ENCODE peak calls at places on chromosome 19, in five cellular contexts. One of them, this sample, is unnamed.

GRCh38 chr19:56759531-56759930 is 81.0 kb downstream of the PEG3 start:
- DNase-seq in neural progenitor cell: no peak
- DNase-seq in HCT116: no peak
- DNase-seq in MM.1S: no peak
- DNase-seq in GM23248: no peak
- DNase-seq in this sample: no peak

GRCh38 chr19:7505682-7506384 is 10.1 kb upstream of the ZNF358 start:
- DNase-seq in neural progenitor cell: peak
- DNase-seq in HCT116: no peak
- DNase-seq in MM.1S: peak
- DNase-seq in GM23248: peak
- DNase-seq in this sample: no peak

GRCh38 chr19:51439021-51439465 is 19.2 kb downstream of the SIGLEC8 start:
- DNase-seq in neural progenitor cell: peak
- DNase-seq in HCT116: no peak
- DNase-seq in MM.1S: no peak
- DNase-seq in GM23248: peak
- DNase-seq in this sample: peak

GRCh38 chr19:8083141-8083540 is 30.6 kb downstream of the CCL25 start:
- DNase-seq in neural progenitor cell: no peak
- DNase-seq in HCT116: no peak
- DNase-seq in MM.1S: no peak
- DNase-seq in GM23248: no peak
- DNase-seq in this sample: no peak

GRCh38 chr19:52336117-52336811 is at the start of gene ZNF610:
- DNase-seq in neural progenitor cell: peak
- DNase-seq in HCT116: no peak
- DNase-seq in MM.1S: no peak
- DNase-seq in GM23248: peak
- DNase-seq in this sample: peak

GRCh38 chr19:47582320-47582909 is 9.5 kb upstream of the ZNF541 start:
- DNase-seq in neural progenitor cell: no peak
- DNase-seq in HCT116: no peak
- DNase-seq in MM.1S: no peak
- DNase-seq in GM23248: no peak
- DNase-seq in this sample: no peak

GRCh38 chr19:35204799-35205732 is 23.5 kb downstream of the FAM187B start:
- DNase-seq in neural progenitor cell: no peak
- DNase-seq in HCT116: no peak
- DNase-seq in MM.1S: peak
- DNase-seq in GM23248: no peak
- DNase-seq in this sample: no peak

GRCh38 chr19:14361824-14362223 is 19.4 kb upstream of the ADGRE5 start:
- DNase-seq in neural progenitor cell: peak
- DNase-seq in HCT116: no peak
- DNase-seq in MM.1S: no peak
- DNase-seq in GM23248: no peak
- DNase-seq in this sample: no peak

GRCh38 chr19:46727036-46727501 is 10.2 kb upstream of the PRKD2 start:
- DNase-seq in neural progenitor cell: no peak
- DNase-seq in HCT116: no peak
- DNase-seq in MM.1S: no peak
- DNase-seq in GM23248: no peak
- DNase-seq in this sample: no peak

GRCh38 chr19:15195381-15195964 is 5.3 kb downstream of the NOTCH3 start:
- DNase-seq in neural progenitor cell: peak
- DNase-seq in HCT116: no peak
- DNase-seq in MM.1S: no peak
- DNase-seq in GM23248: peak
- DNase-seq in this sample: peak

GRCh38 chr19:12664406-12665280 is 1.9 kb downstream of the MAN2B1 start:
- DNase-seq in neural progenitor cell: peak
- DNase-seq in HCT116: no peak
- DNase-seq in MM.1S: no peak
- DNase-seq in GM23248: peak
- DNase-seq in this sample: no peak

GRCh38 chr19:5808120-5808816 is 3.4 kb downstream of the NRTN start:
- DNase-seq in neural progenitor cell: no peak
- DNase-seq in HCT116: no peak
- DNase-seq in MM.1S: no peak
- DNase-seq in GM23248: no peak
- DNase-seq in this sample: no peak

GRCh38 chr19:12112701-12113100 is 27.4 kb downstream of the ZNF20 start:
- DNase-seq in neural progenitor cell: no peak
- DNase-seq in HCT116: no peak
- DNase-seq in MM.1S: no peak
- DNase-seq in GM23248: no peak
- DNase-seq in this sample: no peak

GRCh38 chr19:10238172-10238783 is 7.1 kb upstream of the S1PR2 start:
- DNase-seq in neural progenitor cell: no peak
- DNase-seq in HCT116: no peak
- DNase-seq in MM.1S: no peak
- DNase-seq in GM23248: peak
- DNase-seq in this sample: peak

GRCh38 chr19:3129112-3129511 is 6.7 kb upstream of the GNA15 start:
- DNase-seq in neural progenitor cell: no peak
- DNase-seq in HCT116: peak
- DNase-seq in MM.1S: no peak
- DNase-seq in GM23248: peak
- DNase-seq in this sample: peak

GRCh38 chr19:29671393-29672076 is 6.3 kb downstream of the PLEKHF1 start:
- DNase-seq in neural progenitor cell: no peak
- DNase-seq in HCT116: no peak
- DNase-seq in MM.1S: no peak
- DNase-seq in GM23248: peak
- DNase-seq in this sample: peak

GRCh38 chr19:8695501-8695900 is 3.1 kb downstream of the ACTL9 start:
- DNase-seq in neural progenitor cell: no peak
- DNase-seq in HCT116: no peak
- DNase-seq in MM.1S: no peak
- DNase-seq in GM23248: no peak
- DNase-seq in this sample: no peak

GRCh38 chr19:49058592-49058991 is 1.0 kb upstream of the CGB7 start:
- DNase-seq in neural progenitor cell: peak
- DNase-seq in HCT116: no peak
- DNase-seq in MM.1S: no peak
- DNase-seq in GM23248: peak
- DNase-seq in this sample: no peak

GRCh38 chr19:23698711-23699520 is 11.9 kb upstream of the ZNF675 start:
- DNase-seq in neural progenitor cell: no peak
- DNase-seq in HCT116: no peak
- DNase-seq in MM.1S: peak
- DNase-seq in GM23248: peak
- DNase-seq in this sample: peak

GRCh38 chr19:9597027-9597426 is 12.7 kb upstream of the ZNF121 start:
- DNase-seq in neural progenitor cell: no peak
- DNase-seq in HCT116: peak
- DNase-seq in MM.1S: no peak
- DNase-seq in GM23248: peak
- DNase-seq in this sample: peak

GRCh38 chr19:45113628-45114027 is 20.6 kb downstream of the PPP1R37 start:
- DNase-seq in neural progenitor cell: no peak
- DNase-seq in HCT116: no peak
- DNase-seq in MM.1S: no peak
- DNase-seq in GM23248: no peak
- DNase-seq in this sample: peak

GRCh38 chr19:18746393-18747167 is 44.5 kb downstream of the COMP start:
- DNase-seq in neural progenitor cell: peak
- DNase-seq in HCT116: no peak
- DNase-seq in MM.1S: no peak
- DNase-seq in GM23248: no peak
- DNase-seq in this sample: no peak

GRCh38 chr19:18745931-18746330 is 45.2 kb downstream of the COMP start:
- DNase-seq in neural progenitor cell: no peak
- DNase-seq in HCT116: no peak
- DNase-seq in MM.1S: no peak
- DNase-seq in GM23248: no peak
- DNase-seq in this sample: no peak

GRCh38 chr19:18750295-18750970 is 40.7 kb downstream of the COMP start:
- DNase-seq in neural progenitor cell: no peak
- DNase-seq in HCT116: no peak
- DNase-seq in MM.1S: no peak
- DNase-seq in GM23248: no peak
- DNase-seq in this sample: no peak

GRCh38 chr19:18751571-18751970 is 39.5 kb downstream of the COMP start:
- DNase-seq in neural progenitor cell: no peak
- DNase-seq in HCT116: no peak
- DNase-seq in MM.1S: no peak
- DNase-seq in GM23248: no peak
- DNase-seq in this sample: no peak

DNA sequence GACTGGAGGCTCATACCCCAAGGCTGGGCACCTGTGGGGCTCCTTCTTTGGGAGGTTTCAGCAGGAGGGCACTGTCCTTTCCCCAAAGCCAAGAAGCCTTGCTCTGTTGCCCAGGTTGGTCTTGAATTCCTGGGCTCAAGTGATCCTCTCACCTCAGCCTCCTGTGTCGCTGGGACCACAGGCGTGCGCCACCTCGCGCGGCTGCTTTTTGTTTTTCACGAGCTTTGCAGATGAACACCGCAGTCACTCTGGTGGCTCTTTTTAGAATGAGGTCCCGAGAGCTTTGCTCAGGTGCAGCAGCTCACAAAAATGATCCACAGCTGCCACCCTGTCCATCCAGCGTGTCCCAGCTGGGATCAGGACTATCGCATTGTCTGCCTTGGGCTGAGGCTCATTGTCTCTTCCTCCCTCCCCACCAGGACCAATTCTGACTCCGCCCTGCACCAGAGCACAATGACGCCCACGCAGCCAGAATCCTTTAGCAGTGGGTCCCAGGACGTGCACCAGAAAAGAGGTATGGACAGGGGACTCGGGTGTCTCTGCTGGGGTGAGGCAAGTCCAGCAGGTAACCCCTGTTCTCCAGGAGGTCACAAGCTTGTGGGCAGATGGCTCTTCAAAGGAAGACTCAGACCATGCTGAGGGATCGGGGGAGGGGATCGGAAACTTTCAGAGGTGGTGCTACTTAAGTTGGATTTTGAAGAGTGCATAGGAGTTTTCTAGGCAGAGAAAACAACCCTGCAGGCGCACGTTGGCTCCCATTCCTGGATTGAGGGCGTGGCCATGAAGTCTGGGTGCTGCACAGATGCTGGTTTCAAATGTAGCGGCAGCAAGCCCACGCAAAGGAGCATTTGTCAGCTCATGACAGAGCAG is 41.5 kb downstream of the COMP start:
- DNase-seq in neural progenitor cell: peak
- DNase-seq in HCT116: no peak
- DNase-seq in MM.1S: no peak
- DNase-seq in GM23248: no peak
- DNase-seq in this sample: no peak
- TF ChIP-seq EZH2 in neural progenitor cell: no peak
- TF ChIP-seq EZH2 in HCT116: no peak
- TF ChIP-seq EZH2 in MM.1S: no peak
- TF ChIP-seq EZH2 in GM23248: no peak
- TF ChIP-seq EZH2 in this sample: no peak

GRCh38 chr19:4707956-4708650 is 15.5 kb downstream of the DPP9 start:
- DNase-seq in neural progenitor cell: no peak
- DNase-seq in HCT116: no peak
- DNase-seq in MM.1S: no peak
- DNase-seq in GM23248: peak
- DNase-seq in this sample: no peak
- TF ChIP-seq EZH2phosphoT487 in neural progenitor cell: no peak
- TF ChIP-seq EZH2phosphoT487 in HCT116: no peak
- TF ChIP-seq EZH2phosphoT487 in MM.1S: no peak
- TF ChIP-seq EZH2phosphoT487 in GM23248: no peak
- TF ChIP-seq EZH2phosphoT487 in this sample: no peak

GRCh38 chr19:33301900-33302174 is 497 bp downstream of the CEBPA start:
- DNase-seq in neural progenitor cell: peak
- DNase-seq in HCT116: no peak
- DNase-seq in MM.1S: no peak
- DNase-seq in GM23248: peak
- DNase-seq in this sample: no peak
- H3K9ac ChIP-seq in neural progenitor cell: no peak
- H3K9ac ChIP-seq in HCT116: peak
- H3K9ac ChIP-seq in MM.1S: no peak
- H3K9ac ChIP-seq in GM23248: no peak
- H3K9ac ChIP-seq in this sample: no peak

GRCh38 chr19:1285737-1286360 is at the start of gene EFNA2:
- DNase-seq in neural progenitor cell: peak
- DNase-seq in HCT116: no peak
- DNase-seq in MM.1S: no peak
- DNase-seq in GM23248: no peak
- DNase-seq in this sample: no peak

GRCh38 chr19:1286859-1287621 is 1.4 kb downstream of the EFNA2 start:
- DNase-seq in neural progenitor cell: no peak
- DNase-seq in HCT116: no peak
- DNase-seq in MM.1S: no peak
- DNase-seq in GM23248: no peak
- DNase-seq in this sample: no peak

GRCh38 chr19:1284979-1285736 is 515 bp upstream of the EFNA2 start:
- DNase-seq in neural progenitor cell: peak
- DNase-seq in HCT116: no peak
- DNase-seq in MM.1S: no peak
- DNase-seq in GM23248: no peak
- DNase-seq in this sample: no peak

GRCh38 chr19:1287622-1288527 is 2.2 kb downstream of the EFNA2 start:
- DNase-seq in neural progenitor cell: peak
- DNase-seq in HCT116: no peak
- DNase-seq in MM.1S: no peak
- DNase-seq in GM23248: peak
- DNase-seq in this sample: no peak

GRCh38 chr19:1286451-1286858 is 782 bp downstream of the EFNA2 start:
- DNase-seq in neural progenitor cell: no peak
- DNase-seq in HCT116: no peak
- DNase-seq in MM.1S: no peak
- DNase-seq in GM23248: no peak
- DNase-seq in this sample: no peak
- TF ChIP-seq EZH2 in neural progenitor cell: no peak
- TF ChIP-seq EZH2 in HCT116: no peak
- TF ChIP-seq EZH2 in MM.1S: no peak
- TF ChIP-seq EZH2 in GM23248: peak
- TF ChIP-seq EZH2 in this sample: peak

This sample was measured in PC-3.